ENCODE peak calls at places on chromosomes 5 and 9, in nine cellular contexts. V is endodermal cell, U is heart right ventricle, P is body of pancreas, J is psoas muscle, E is right atrium auricular region, M is H9, D is brain microvascular endothelial cell, A is endothelial cell of umbilical vein. K is an unnamed sample.

GRCh38 chr5:42951847-42952411 is 88.2 kb downstream of the ANXA2R start:
- DNase-seq in V (no peak), U (peak; percentile 38), P (no peak), J (peak; percentile 60), E (no peak), M (no peak), D (peak; percentile 25), A (peak; percentile 57), K (no peak)

GRCh38 chr9:24245988-24246387 is 299.7 kb downstream of the IZUMO3 start:
- DNase-seq in V (no peak), U (no peak), P (no peak), J (no peak), E (no peak), M (no peak), D (peak; percentile 2), A (no peak), K (peak; percentile 26)

GRCh38 chr9:2228641-2229040 is 213.5 kb downstream of the SMARCA2 start:
- DNase-seq in V (no peak), U (no peak), P (no peak), J (no peak), E (no peak), M (no peak), D (no peak), A (no peak), K (no peak)

GRCh38 chr5:52896524-52897237 is 92.5 kb upstream of the ITGA2 start:
- DNase-seq in V (no peak), U (no peak), P (no peak), J (no peak), E (no peak), M (no peak), D (peak; percentile 44), A (no peak), K (no peak)

GRCh38 chr5:32278403-32278802 is 34.3 kb downstream of the MTMR12 start:
- DNase-seq in V (no peak), U (no peak), P (no peak), J (no peak), E (no peak), M (no peak), D (peak; percentile 73), A (no peak), K (no peak)

GRCh38 chr5:108798866-108799265 is 51.2 kb downstream of the FER start:
- DNase-seq in V (no peak), U (no peak), P (no peak), J (no peak), E (no peak), M (no peak), D (no peak), A (no peak), K (no peak)

GRCh38 chr5:88251048-88251711 is 17.5 kb downstream of the TMEM161B start:
- DNase-seq in V (no peak), U (no peak), P (no peak), J (no peak), E (no peak), M (no peak), D (peak; percentile 68), A (no peak), K (no peak)

GRCh38 chr5:1385395-1386273 is 40.7 kb upstream of the CLPTM1L start:
- DNase-seq in V (peak; percentile 93), U (peak; percentile 86), P (peak; percentile 93), J (peak; percentile 89), E (peak; percentile 84), M (peak; percentile 89), D (peak; percentile 35), A (peak; percentile 36), K (peak; percentile 82)

GRCh38 chr5:154375331-154376008 is 70.3 kb upstream of the SAP30L start:
- DNase-seq in V (no peak), U (no peak), P (no peak), J (no peak), E (no peak), M (no peak), D (no peak), A (no peak), K (no peak)

GRCh38 chr5:111755942-111756353 is 1.0 kb downstream of the NREP start:
- DNase-seq in V (no peak), U (no peak), P (no peak), J (no peak), E (no peak), M (no peak), D (no peak), A (peak; percentile 71), K (peak; percentile 10)

GRCh38 chr9:114433720-114434255 is 46.0 kb upstream of the AKNA start:
- DNase-seq in V (no peak), U (no peak), P (no peak), J (no peak), E (no peak), M (no peak), D (no peak), A (no peak), K (no peak)

GRCh38 chr9:14827805-14828204 is 82.4 kb downstream of the FREM1 start:
- DNase-seq in V (no peak), U (no peak), P (no peak), J (no peak), E (no peak), M (no peak), D (no peak), A (no peak), K (no peak)

GRCh38 chr5:127389616-127390015 is 99.0 kb downstream of the MEGF10 start:
- DNase-seq in V (no peak), U (no peak), P (no peak), J (no peak), E (no peak), M (no peak), D (no peak), A (no peak), K (no peak)

GRCh38 chr5:37111426-37112382 is 137.5 kb downstream of the CPLANE1 start:
- DNase-seq in V (no peak), U (no peak), P (no peak), J (no peak), E (no peak), M (no peak), D (no peak), A (no peak), K (no peak)

GRCh38 chr9:133122167-133122550 is 1.1 kb upstream of the RALGDS start:
- DNase-seq in V (no peak), U (no peak), P (no peak), J (peak; percentile 63), E (no peak), M (no peak), D (no peak), A (no peak), K (no peak)

GRCh38 chr5:150054569-150054968 is 31.8 kb downstream of the CSF1R start:
- DNase-seq in V (no peak), U (no peak), P (no peak), J (no peak), E (no peak), M (no peak), D (no peak), A (no peak), K (no peak)

GRCh38 chr5:128539038-128539429 is 989 bp upstream of the FBN2 start:
- DNase-seq in V (no peak), U (peak; percentile 24), P (no peak), J (no peak), E (no peak), M (no peak), D (no peak), A (peak; percentile 38), K (peak; percentile 26)

GRCh38 chr5:79923431-79923830 is 67.6 kb downstream of the MTX3 start:
- DNase-seq in V (no peak), U (no peak), P (no peak), J (no peak), E (no peak), M (no peak), D (no peak), A (no peak), K (no peak)

GRCh38 chr5:79929095-79929494 is 62.0 kb downstream of the MTX3 start:
- DNase-seq in V (no peak), U (no peak), P (no peak), J (no peak), E (no peak), M (no peak), D (no peak), A (no peak), K (no peak)

GRCh38 chr5:79922626-79923025 is 68.4 kb downstream of the MTX3 start:
- DNase-seq in V (no peak), U (no peak), P (no peak), J (no peak), E (no peak), M (no peak), D (no peak), A (no peak), K (no peak)

GRCh38 chr5:79924936-79925893 is 65.8 kb downstream of the MTX3 start:
- DNase-seq in V (peak; percentile 69), U (no peak), P (no peak), J (no peak), E (no peak), M (peak; percentile 41), D (no peak), A (no peak), K (no peak)
- TF ChIP-seq CTCF in V (peak; percentile 72), U (no peak), P (no peak), J (no peak), E (no peak), M (peak; percentile 66), D (peak; percentile 62), A (no peak), K (no peak)

DNA sequence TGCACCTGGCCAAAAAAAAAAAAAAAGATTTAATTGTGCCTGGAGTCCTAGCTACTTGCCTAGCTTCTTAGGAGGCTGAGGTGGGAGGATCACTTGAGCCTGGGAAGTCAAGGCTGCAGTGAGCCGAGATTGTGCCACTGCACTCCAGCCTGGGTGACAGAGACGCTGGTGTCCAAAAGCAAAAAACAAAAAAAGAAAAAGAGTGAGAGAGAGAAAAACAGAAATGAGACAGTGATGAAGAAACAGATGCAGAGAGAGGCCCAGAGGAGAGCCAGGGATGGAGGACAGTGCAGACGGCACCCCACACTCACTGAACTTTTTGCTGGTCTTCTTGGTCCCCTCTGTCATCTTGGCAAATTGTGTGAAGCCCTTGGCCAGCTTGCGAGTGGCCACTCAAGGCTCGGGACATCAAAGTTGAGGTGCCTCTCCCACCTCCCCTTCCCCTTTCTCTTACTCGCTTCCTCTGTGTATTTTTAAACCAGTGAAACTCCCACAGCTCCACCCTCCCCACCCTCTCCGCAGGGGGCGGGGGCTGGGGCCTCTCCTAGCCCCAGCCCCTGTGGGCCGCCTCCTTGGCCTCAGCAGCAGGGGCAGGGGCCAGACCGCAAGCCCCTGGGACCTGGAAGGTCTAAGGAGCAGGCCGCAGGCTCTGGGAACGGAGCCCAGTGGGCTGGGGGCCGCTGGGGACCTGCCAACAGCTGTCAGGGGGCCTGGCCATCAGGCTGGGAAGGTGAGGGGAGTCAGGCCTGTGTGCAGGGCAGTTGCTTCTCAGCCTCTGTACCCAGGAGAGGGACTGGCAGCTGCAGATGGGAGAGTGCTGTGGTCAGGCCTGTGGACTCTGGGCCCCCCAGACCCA is at the start of gene SH2D3C:
- DNase-seq in V (no peak), U (peak; percentile 77), P (no peak), J (peak; percentile 75), E (no peak), M (no peak), D (no peak), A (no peak), K (no peak)
- H3K27ac ChIP-seq in V (no peak within 1 kb of the TSS), U (peak within 1 kb of the TSS; percentile 54), P (no peak within 1 kb of the TSS), J (peak within 1 kb of the TSS; percentile 23), E (peak within 1 kb of the TSS; percentile 59), M (no peak within 1 kb of the TSS), D (no peak within 1 kb of the TSS), A (no peak within 1 kb of the TSS), K (peak within 1 kb of the TSS; percentile 55)

GRCh38 chr9:37485389-37486255 is at the start of gene POLR1E:
- DNase-seq in V (peak; percentile 99), U (peak; percentile 94), P (peak; percentile 98), J (peak; percentile 97), E (peak; percentile 95), M (peak; percentile 98), D (peak; percentile 90), A (peak; percentile 92), K (peak; percentile 98)
- TF ChIP-seq CTCF in V (no peak), U (no peak), P (no peak), J (no peak), E (no peak), M (no peak), D (no peak), A (no peak), K (no peak)

GRCh38 chr5:172741206-172741582 is 29.8 kb downstream of the DUSP1 start:
- DNase-seq in V (no peak), U (no peak), P (no peak), J (no peak), E (no peak), M (no peak), D (no peak), A (no peak), K (no peak)
- H3K27ac ChIP-seq in V (no peak overlapping the region), U (peak overlapping the region; percentile 67), P (peak overlapping the region; percentile 24), J (peak overlapping the region; percentile 47), E (peak overlapping the region; percentile 85), M (no peak overlapping the region), D (peak overlapping the region; percentile 72), A (no peak overlapping the region), K (peak overlapping the region; percentile 96)

K was measured in RWPE1.